ENCODE peak calls at places on chromosome 3, in six cellular contexts. I is AG04450, A is astrocyte of the hippocampus, F is neural crest cell, L is sciatic nerve, J is A549. E is an unnamed sample.

GRCh38 chr3:14199641-14200040 is 21.0 kb downstream of the LSM3 start:
- DNase-seq in A (no peak), I (no peak), J (no peak), F (no peak), L (no peak), E (no peak)

GRCh38 chr3:16516695-16517481 is 3.4 kb upstream of the RFTN1 start:
- DNase-seq in A (peak), F (no peak), I (peak), J (peak), L (no peak), E (no peak)

GRCh38 chr3:74883690-74884089 is 269.2 kb upstream of the CNTN3 start:
- DNase-seq in F (no peak), I (no peak), J (peak), L (no peak), A (peak), E (no peak)

GRCh38 chr3:72673011-72673771 is 175.1 kb downstream of the SHQ1 start:
- DNase-seq in A (no peak), L (no peak), F (no peak), J (no peak), I (no peak), E (no peak)

GRCh38 chr3:141894524-141895176 is 18.2 kb downstream of the ATP1B3 start:
- DNase-seq in I (peak), J (peak), L (no peak), F (no peak), A (peak), E (no peak)

GRCh38 chr3:63067999-63068645 is 192.9 kb upstream of the CADPS start:
- DNase-seq in I (no peak), F (peak), A (peak), J (peak), L (no peak), E (no peak)

GRCh38 chr3:123834631-123835030 is 49.5 kb downstream of the MYLK start:
- DNase-seq in L (no peak), F (no peak), I (peak), J (no peak), A (peak), E (no peak)

GRCh38 chr3:117920240-117920923 is 1114.3 kb downstream of the IGSF11 start:
- DNase-seq in F (no peak), I (no peak), J (no peak), L (no peak), A (peak), E (no peak)

GRCh38 chr3:14403636-14404395 is 1.4 kb downstream of the SLC6A6 start:
- DNase-seq in L (peak), J (peak), F (no peak), I (no peak), A (peak), E (no peak)

GRCh38 chr3:13011369-13012227 is 61.6 kb downstream of the IQSEC1 start:
- DNase-seq in A (no peak), I (no peak), F (no peak), J (no peak), L (no peak), E (no peak)

GRCh38 chr3:151044706-151045105 is 40.8 kb upstream of the MED12L start:
- DNase-seq in A (no peak), F (no peak), I (peak), L (no peak), J (no peak), E (no peak)

GRCh38 chr3:33438284-33438668 is 1.9 kb downstream of the UBP1 start:
- DNase-seq in L (no peak), J (peak), I (no peak), A (peak), F (no peak), E (no peak)